ENCODE peak calls at places on chromosomes 6 and 20, in nine cellular contexts. O is cardiac muscle cell, J is kidney, Z is A549, Q is lower lobe of right lung, X is AG10803, I is left lung, T is choroid plexus epithelial cell, B is bronchial epithelial cell. R is an unnamed sample.

GRCh38 chr6:37761872-37762271 is 57.7 kb upstream of the ZFAND3 start:
- DNase-seq in B (no peak), I (no peak), J (no peak), X (no peak), Z (no peak), Q (no peak), O (no peak), T (no peak), R (no peak)

GRCh38 chr6:128235556-128235955 is 284.8 kb downstream of the PTPRK start:
- DNase-seq in I (no peak), Q (no peak), X (no peak), B (peak), J (no peak), Z (no peak), T (no peak), O (no peak), R (peak)

GRCh38 chr6:138410972-138411667 is 7.1 kb downstream of the HEBP2 start:
- DNase-seq in J (no peak), B (peak), Q (no peak), X (no peak), T (peak), Z (peak), O (peak), I (no peak), R (peak)

GRCh38 chr6:55868910-55869479 is 6.4 kb downstream of the BMP5 start:
- DNase-seq in O (no peak), B (peak), J (no peak), T (peak), Q (no peak), X (no peak), Z (peak), I (no peak), R (peak)

GRCh38 chr20:52247548-52247947 is 56.0 kb upstream of the ZFP64 start:
- DNase-seq in X (no peak), Z (no peak), O (no peak), I (no peak), J (no peak), T (no peak), Q (no peak), B (no peak), R (no peak)

GRCh38 chr6:136684483-136684882 is 107.8 kb downstream of the MAP3K5 start:
- DNase-seq in O (no peak), I (no peak), X (no peak), J (no peak), Z (no peak), T (no peak), B (no peak), Q (no peak), R (no peak)

GRCh38 chr6:35258858-35259193 is 709 bp upstream of the ZNF76 start:
- DNase-seq in B (peak), O (peak), X (no peak), I (peak), Z (no peak), J (no peak), Q (peak), T (peak), R (no peak)

GRCh38 chr6:132978685-132979084 is 164.3 kb downstream of the RPS12 start:
- DNase-seq in O (no peak), T (no peak), Z (no peak), Q (no peak), B (peak), X (no peak), I (no peak), J (no peak), R (peak)

GRCh38 chr6:41967312-41968287 is 26.0 kb upstream of the CCND3 start:
- DNase-seq in I (no peak), Z (peak), Q (no peak), O (peak), B (peak), X (peak), J (no peak), T (peak), R (peak)

GRCh38 chr6:18022398-18023231 is 35.2 kb upstream of the KIF13A start:
- DNase-seq in Z (peak), O (peak), I (no peak), X (peak), B (peak), T (peak), J (no peak), Q (no peak), R (peak)

GRCh38 chr6:82006027-82006738 is 241.4 kb downstream of the IBTK start:
- DNase-seq in O (peak), X (peak), J (no peak), Z (peak), Q (peak), B (peak), T (peak), I (no peak), R (peak)

GRCh38 chr6:36717871-36718540 is 20.4 kb downstream of the RAB44 start:
- DNase-seq in B (no peak), O (no peak), J (no peak), Q (no peak), X (no peak), T (no peak), Z (no peak), I (no peak), R (no peak)

GRCh38 chr6:36618366-36619355 is 24.5 kb downstream of the SRSF3 start:
- DNase-seq in Q (no peak), J (no peak), X (no peak), T (no peak), Z (no peak), O (no peak), B (peak), I (peak), R (peak)

GRCh38 chr6:35764238-35764896 is 12.0 kb upstream of the CLPSL2 start:
- DNase-seq in X (no peak), Q (no peak), I (no peak), J (no peak), Z (no peak), B (peak), O (no peak), T (no peak), R (peak)

GRCh38 chr6:28606424-28607391 is 81.0 kb downstream of the GPX5 start:
- DNase-seq in X (peak), Q (no peak), Z (peak), T (peak), O (peak), I (no peak), J (no peak), B (peak), R (peak)

GRCh38 chr6:12873706-12874105 is 157.1 kb downstream of the PHACTR1 start:
- DNase-seq in T (no peak), Z (no peak), Q (no peak), J (no peak), X (peak), I (no peak), O (peak), B (no peak), R (no peak)

GRCh38 chr20:62411479-62412193 is 4.6 kb upstream of the CABLES2 start:
- DNase-seq in O (no peak), I (no peak), J (no peak), X (no peak), T (no peak), B (no peak), Q (no peak), Z (no peak), R (no peak)

GRCh38 chr20:6812530-6812929 is 45.0 kb downstream of the BMP2 start:
- DNase-seq in I (no peak), J (no peak), O (no peak), Q (no peak), T (no peak), B (no peak), Z (no peak), X (no peak), R (no peak)

GRCh38 chr6:168533428-168533827 is 92.4 kb downstream of the SMOC2 start:
- DNase-seq in O (no peak), I (no peak), J (no peak), B (no peak), T (no peak), Q (no peak), Z (no peak), X (no peak), R (no peak)

GRCh38 chr6:163333038-163333437 is 81.5 kb upstream of the QKI start:
- DNase-seq in J (no peak), B (no peak), O (no peak), Z (no peak), Q (no peak), T (peak), X (no peak), I (no peak), R (no peak)

GRCh38 chr20:22586645-22587310 is 2.4 kb upstream of the FOXA2 start:
- DNase-seq in T (no peak), X (no peak), J (no peak), Q (peak), I (no peak), O (peak), B (no peak), Z (peak), R (peak)

GRCh38 chr6:117615981-117616961 is 14.0 kb upstream of the GOPC start:
- DNase-seq in J (no peak), B (no peak), X (peak), Z (no peak), I (no peak), T (peak), Q (no peak), O (peak), R (no peak)

GRCh38 chr6:4364172-4364571 is 228.8 kb upstream of the ECI2 start:
- DNase-seq in J (no peak), X (no peak), Z (no peak), T (no peak), Q (no peak), O (no peak), B (no peak), I (no peak), R (no peak)

GRCh38 chr6:4362306-4362705 is 226.9 kb upstream of the ECI2 start:
- DNase-seq in I (no peak), Q (no peak), T (no peak), Z (no peak), O (no peak), J (no peak), B (no peak), X (no peak), R (no peak)

GRCh38 chr6:4360920-4361319 is 225.5 kb upstream of the ECI2 start:
- DNase-seq in J (no peak), B (no peak), T (no peak), O (no peak), Q (no peak), I (no peak), X (no peak), Z (no peak), R (no peak)

GRCh38 chr6:4367643-4368042 is 232.3 kb upstream of the ECI2 start:
- DNase-seq in B (no peak), T (no peak), I (no peak), X (no peak), Z (no peak), O (no peak), J (no peak), Q (no peak), R (no peak)

DNA sequence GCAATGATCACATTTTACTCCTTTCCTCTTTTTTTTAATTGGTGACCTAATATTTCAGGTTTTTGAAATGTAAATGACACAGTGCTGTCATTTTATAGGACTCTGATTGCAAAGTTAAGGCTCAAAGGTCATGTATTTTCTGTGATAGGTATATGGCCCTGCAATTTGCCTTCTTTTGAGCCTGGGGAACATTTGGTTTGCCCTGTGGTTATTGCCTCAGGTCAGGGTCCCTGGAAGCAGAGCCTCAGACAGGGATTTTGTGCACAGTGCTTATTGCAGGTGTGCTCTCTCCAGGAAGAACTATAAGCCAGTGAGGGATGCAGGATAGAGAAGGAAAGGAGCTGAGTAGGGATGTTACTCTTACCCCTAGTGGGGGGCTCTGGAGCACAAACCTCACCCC is 229.3 kb upstream of the ECI2 start:
- DNase-seq in O (no peak), J (no peak), B (no peak), Z (no peak), T (no peak), Q (no peak), I (no peak), X (no peak), R (no peak)
- H3K4me3 ChIP-seq in O (no peak), J (no peak), B (no peak), Z (no peak), T (no peak), Q (no peak), I (no peak), X (no peak), R (no peak)

DNA sequence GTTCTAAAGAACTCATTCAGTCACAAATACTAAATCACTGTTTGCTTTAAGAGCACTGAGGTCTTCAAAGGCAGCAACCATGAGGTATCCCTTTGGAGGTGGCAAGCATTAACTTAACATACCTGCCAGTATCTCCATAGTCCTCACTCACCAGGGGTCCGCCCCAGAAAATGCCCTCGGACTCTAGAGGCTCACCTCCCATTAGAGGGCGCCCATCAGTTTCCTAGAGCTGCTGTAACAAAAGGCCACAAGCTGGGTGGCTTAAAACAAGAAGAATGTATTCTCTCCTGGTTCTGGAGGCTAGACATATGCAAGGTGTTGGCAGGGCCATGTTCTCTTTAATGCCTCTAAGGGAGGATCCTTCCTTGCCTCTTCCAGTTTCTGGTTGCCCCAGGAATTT is 12.0 kb upstream of the RNGTT start:
- DNase-seq in X (no peak), B (no peak), O (no peak), Q (no peak), Z (no peak), J (no peak), T (no peak), I (no peak), R (no peak)
- TF ChIP-seq CTCF in X (no peak), B (no peak), O (no peak), Q (no peak), Z (no peak), J (no peak), T (no peak), I (no peak), R (no peak)

DNA sequence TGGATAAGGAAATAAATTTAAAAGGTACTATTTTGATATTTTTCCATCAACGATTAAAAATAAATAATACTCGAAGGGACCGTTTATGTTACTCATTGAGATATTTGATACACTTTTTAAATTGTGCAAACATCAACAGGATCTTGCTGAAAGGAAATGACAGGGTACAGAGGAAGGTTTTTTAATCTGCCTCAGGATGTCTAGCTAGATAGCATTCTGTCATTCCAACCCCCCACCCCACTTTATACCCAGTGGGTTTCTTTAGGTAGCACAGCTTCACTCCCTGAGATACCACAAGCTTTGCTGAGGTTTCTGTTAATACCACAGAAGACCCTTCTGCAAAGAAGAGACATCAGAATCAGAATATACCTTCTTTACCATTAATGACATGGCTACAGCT is 1.2 kb downstream of the PHACTR2 start:
- DNase-seq in T (no peak), Q (no peak), O (no peak), J (no peak), Z (no peak), X (no peak), I (no peak), B (peak), R (no peak)
- H3K4me3 ChIP-seq in T (peak), Q (peak), O (peak), J (peak), Z (peak), X (peak), I (peak), B (peak), R (peak)

GRCh38 chr6:30462482-30462881 is 26.8 kb upstream of the HLA-E start:
- DNase-seq in X (no peak), I (no peak), Q (no peak), O (no peak), T (no peak), B (no peak), J (no peak), Z (no peak), R (no peak)
- TF ChIP-seq CTCF in X (no peak), I (no peak), Q (no peak), O (no peak), T (no peak), B (no peak), J (no peak), Z (no peak), R (no peak)

GRCh38 chr20:53660078-53660909 is 66.7 kb upstream of the ZNF217 start:
- DNase-seq in Z (no peak), B (no peak), O (peak), Q (no peak), J (peak), I (peak), X (peak), T (peak), R (no peak)
- H3K4me3 ChIP-seq in Z (peak), B (peak), O (no peak), Q (peak), J (peak), I (peak), X (peak), T (peak), R (peak)

GRCh38 chr20:760751-761417 is 7.4 kb downstream of the SLC52A3 start:
- DNase-seq in X (no peak), Q (peak), I (no peak), T (peak), O (peak), B (peak), J (no peak), Z (peak), R (peak)
- TF ChIP-seq CTCF in X (peak), Q (peak), I (peak), T (peak), O (peak), B (peak), J (peak), Z (peak), R (peak)

GRCh38 chr20:36835025-36835424 is 40.9 kb upstream of the TLDC2 start:
- DNase-seq in Q (no peak), T (no peak), B (no peak), O (no peak), I (no peak), Z (no peak), J (no peak), X (no peak), R (no peak)
- H3K4me3 ChIP-seq in Q (peak), T (no peak), B (peak), O (no peak), I (peak), Z (peak), J (no peak), X (no peak), R (no peak)

GRCh38 chr6:14709066-14709670 is 536.7 kb upstream of the JARID2 start:
- DNase-seq in Q (no peak), X (no peak), B (peak), T (no peak), Z (no peak), I (no peak), O (no peak), J (no peak), R (peak)

GRCh38 chr6:14704383-14705271 is 541.2 kb upstream of the JARID2 start:
- DNase-seq in B (no peak), O (no peak), J (no peak), X (peak), I (no peak), Z (no peak), T (no peak), Q (no peak), R (no peak)

GRCh38 chr6:14707971-14708465 is 537.9 kb upstream of the JARID2 start:
- DNase-seq in B (no peak), Z (no peak), I (no peak), Q (no peak), X (peak), J (no peak), O (no peak), T (no peak), R (no peak)

GRCh38 chr6:14705841-14706377 is 540.0 kb upstream of the JARID2 start:
- DNase-seq in T (no peak), O (peak), Q (no peak), J (no peak), X (peak), I (no peak), B (no peak), Z (no peak), R (peak)

DNA sequence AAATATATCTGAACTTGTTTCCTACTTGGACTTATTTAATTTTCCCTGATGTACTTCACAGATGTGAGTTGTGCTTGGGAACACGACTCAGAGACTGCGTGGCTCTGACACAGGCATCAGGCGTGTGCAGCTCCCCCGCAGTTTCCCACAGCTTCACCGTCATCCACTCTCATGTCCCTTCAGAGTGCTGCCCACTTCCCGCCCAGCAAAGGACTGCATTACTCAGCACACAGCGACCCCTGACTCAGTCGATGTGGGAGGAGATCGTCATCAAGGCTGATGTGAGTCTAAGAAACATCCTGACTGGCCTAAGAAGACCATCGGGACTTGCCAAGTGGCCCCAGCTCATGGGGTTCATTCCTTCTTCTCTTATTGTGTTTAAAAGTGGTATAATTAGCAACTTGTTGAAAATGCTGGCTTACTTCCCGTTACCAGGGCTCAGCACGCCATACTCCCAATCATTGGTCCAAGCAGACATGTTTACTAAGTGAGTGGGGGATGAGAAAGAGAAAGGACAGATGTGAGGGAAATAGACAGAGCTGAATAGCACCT is 539.4 kb upstream of the JARID2 start:
- DNase-seq in B (peak), Z (peak), O (peak), Q (peak), J (peak), I (peak), X (peak), T (peak), R (peak)
- TF ChIP-seq CTCF in B (no peak), Z (no peak), O (no peak), Q (no peak), J (no peak), I (no peak), X (peak), T (no peak), R (no peak)

GRCh38 chr6:10520468-10520867 is 683 bp upstream of the GCNT2 start:
- DNase-seq in X (no peak), Z (no peak), T (no peak), B (peak), O (peak), J (no peak), Q (no peak), I (no peak), R (peak)

GRCh38 chr6:10521104-10521808 is at the start of gene GCNT2:
- DNase-seq in Q (peak), B (peak), Z (peak), I (peak), X (no peak), T (peak), O (peak), J (no peak), R (peak)

GRCh38 chr6:10526156-10526555 is 5.0 kb downstream of the GCNT2 start:
- DNase-seq in X (no peak), I (no peak), B (peak), Q (no peak), O (no peak), Z (no peak), T (peak), J (no peak), R (peak)

GRCh38 chr6:10518461-10519216 is 2.5 kb upstream of the GCNT2 start:
- DNase-seq in T (peak), X (no peak), Q (no peak), J (no peak), B (peak), I (no peak), Z (peak), O (peak), R (peak)

GRCh38 chr6:10522929-10523573 is 1.9 kb downstream of the GCNT2 start:
- DNase-seq in X (no peak), Q (peak), Z (no peak), O (no peak), T (no peak), B (peak), I (no peak), J (peak), R (peak)
- H3K4me3 ChIP-seq in X (no peak), Q (peak), Z (peak), O (peak), T (no peak), B (no peak), I (no peak), J (peak), R (no peak)

GRCh38 chr6:32082951-32083350 is 26.2 kb downstream of the TNXB start:
- DNase-seq in B (peak), Q (no peak), Z (peak), X (peak), J (no peak), I (no peak), T (peak), O (peak), R (peak)
- TF ChIP-seq CTCF in B (no peak), Q (no peak), Z (no peak), X (no peak), J (no peak), I (no peak), T (no peak), O (no peak), R (no peak)

R was measured in epithelial cell of esophagus.